ENCODE peak calls at places on chromosomes 7 and 10, in nine cellular contexts. O is right lobe of liver, Z is A549, L is GM10248, T is brain microvascular endothelial cell, E is WTC11, X is sigmoid colon, B is AG04449, V is choroid plexus epithelial cell. N is an unnamed sample.

GRCh38 chr7:143882611-143883078 is 19.3 kb downstream of the TCAF1 start:
- DNase-seq in O (peak; percentile 84), Z (no peak), L (peak; percentile 20), T (peak; percentile 22), E (peak; percentile 51), X (peak; percentile 86), B (no peak), V (peak; percentile 63), N (peak; percentile 40)

GRCh38 chr10:91090761-91091529 is 129.5 kb upstream of the PCGF5 start:
- DNase-seq in O (no peak), Z (no peak), L (no peak), T (peak; percentile 11), E (no peak), X (no peak), B (no peak), V (peak; percentile 61), N (no peak)

GRCh38 chr10:101566333-101567164 is 21.5 kb downstream of the POLL start:
- DNase-seq in O (no peak), Z (no peak), L (peak; percentile 65), T (no peak), E (peak; percentile 62), X (peak; percentile 42), B (no peak), V (peak; percentile 48), N (no peak)

GRCh38 chr7:23260371-23260770 is 13.8 kb downstream of the GPNMB start:
- DNase-seq in O (no peak), Z (no peak), L (no peak), T (no peak), E (no peak), X (no peak), B (no peak), V (no peak), N (no peak)

GRCh38 chr10:52004342-52004949 is 305.1 kb upstream of the CSTF2T start:
- DNase-seq in O (no peak), Z (peak; percentile 38), L (peak; percentile 35), T (peak; percentile 27), E (no peak), X (no peak), B (no peak), V (peak; percentile 76), N (peak; percentile 51)

GRCh38 chr7:355568-355967 is 65.6 kb downstream of the FOXL3 start:
- DNase-seq in O (no peak), Z (no peak), L (no peak), T (no peak), E (no peak), X (no peak), B (no peak), V (no peak), N (no peak)

GRCh38 chr7:81846398-81846797 is 76.6 kb upstream of the HGF start:
- DNase-seq in O (no peak), Z (no peak), L (no peak), T (peak; percentile 41), E (no peak), X (no peak), B (no peak), V (peak; percentile 88), N (peak; percentile 74)

GRCh38 chr10:73905256-73906018 is 5.5 kb upstream of the PLAU start:
- DNase-seq in O (no peak), Z (no peak), L (no peak), T (no peak), E (no peak), X (no peak), B (no peak), V (no peak), N (peak; percentile 22)

GRCh38 chr7:90726623-90727022 is 130.5 kb downstream of the CDK14 start:
- DNase-seq in O (peak; percentile 61), Z (no peak), L (no peak), T (peak; percentile 45), E (no peak), X (no peak), B (no peak), V (peak; percentile 65), N (peak; percentile 11)

GRCh38 chr7:132865766-132866531 is 215.9 kb downstream of the CHCHD3 start:
- DNase-seq in O (no peak), Z (no peak), L (no peak), T (peak; percentile 72), E (no peak), X (no peak), B (peak; percentile 17), V (peak; percentile 64), N (peak; percentile 48)

GRCh38 chr10:43899224-43899959 is 250.7 kb upstream of the ZNF32 start:
- DNase-seq in O (no peak), Z (no peak), L (no peak), T (no peak), E (no peak), X (no peak), B (no peak), V (no peak), N (no peak)

GRCh38 chr7:40757097-40757496 is 622.3 kb downstream of the SUGCT start:
- DNase-seq in O (no peak), Z (no peak), L (no peak), T (no peak), E (no peak), X (no peak), B (no peak), V (no peak), N (no peak)

GRCh38 chr10:49758249-49758930 is 3.7 kb downstream of the OGDHL start:
- DNase-seq in O (no peak), Z (no peak), L (no peak), T (no peak), E (no peak), X (no peak), B (no peak), V (no peak), N (no peak)

GRCh38 chr7:35728412-35729060 is 33.6 kb upstream of the HERPUD2 start:
- DNase-seq in O (no peak), Z (no peak), L (no peak), T (no peak), E (no peak), X (no peak), B (no peak), V (no peak), N (no peak)

GRCh38 chr10:63628526-63629362 is 107.5 kb downstream of the REEP3 start:
- DNase-seq in O (peak; percentile 61), Z (no peak), L (peak; percentile 58), T (peak; percentile 28), E (no peak), X (peak; percentile 87), B (no peak), V (peak; percentile 38), N (peak; percentile 65)

GRCh38 chr10:15244635-15245197 is 76.2 kb upstream of the NMT2 start:
- DNase-seq in O (no peak), Z (no peak), L (no peak), T (no peak), E (no peak), X (no peak), B (no peak), V (no peak), N (no peak)

GRCh38 chr10:15245530-15245929 is 77.0 kb upstream of the NMT2 start:
- DNase-seq in O (no peak), Z (no peak), L (no peak), T (no peak), E (peak; percentile 45), X (no peak), B (no peak), V (peak; percentile 28), N (no peak)
- TF ChIP-seq CTCF in O (no peak), Z (peak; percentile 25), L (peak; percentile 43), T (peak; percentile 68), E (peak; percentile 19), X (no peak), B (peak; percentile 30), V (peak; percentile 61), N (no peak)

GRCh38 chr10:84264611-84265141 is 19.8 kb downstream of the RGR start:
- DNase-seq in O (peak; percentile 68), Z (peak; percentile 69), L (peak; percentile 74), T (peak; percentile 71), E (peak; percentile 84), X (peak; percentile 75), B (no peak), V (peak; percentile 80), N (peak; percentile 66)

GRCh38 chr10:84265378-84265777 is 20.5 kb downstream of the RGR start:
- DNase-seq in O (no peak), Z (no peak), L (no peak), T (no peak), E (no peak), X (no peak), B (no peak), V (no peak), N (no peak)

GRCh38 chr10:84269773-84270172 is 24.9 kb downstream of the RGR start:
- DNase-seq in O (no peak), Z (no peak), L (no peak), T (peak; percentile 75), E (no peak), X (no peak), B (peak; percentile 64), V (peak; percentile 82), N (peak; percentile 69)

GRCh38 chr10:84270708-84271107 is 25.9 kb downstream of the RGR start:
- DNase-seq in O (no peak), Z (no peak), L (no peak), T (no peak), E (no peak), X (no peak), B (no peak), V (no peak), N (no peak)

GRCh38 chr10:84267503-84268126 is 22.8 kb downstream of the RGR start:
- DNase-seq in O (no peak), Z (peak; percentile 26), L (peak; percentile 50), T (peak; percentile 56), E (peak; percentile 86), X (no peak), B (no peak), V (peak; percentile 77), N (peak; percentile 81)
- TF ChIP-seq CTCF in O (peak; percentile 36), Z (peak; percentile 45), L (peak; percentile 53), T (peak; percentile 90), E (peak; percentile 41), X (no peak), B (peak; percentile 73), V (peak; percentile 93), N (peak; percentile 69)

GRCh38 chr7:42700376-42701327 is 211.2 kb downstream of the C7orf25 start:
- DNase-seq in O (no peak), Z (no peak), L (no peak), T (no peak), E (no peak), X (no peak), B (no peak), V (no peak), N (no peak)
- TF ChIP-seq CTCF in O (no peak), Z (no peak), L (no peak), T (no peak), E (no peak), X (no peak), B (no peak), V (peak; percentile 14), N (no peak)

DNA sequence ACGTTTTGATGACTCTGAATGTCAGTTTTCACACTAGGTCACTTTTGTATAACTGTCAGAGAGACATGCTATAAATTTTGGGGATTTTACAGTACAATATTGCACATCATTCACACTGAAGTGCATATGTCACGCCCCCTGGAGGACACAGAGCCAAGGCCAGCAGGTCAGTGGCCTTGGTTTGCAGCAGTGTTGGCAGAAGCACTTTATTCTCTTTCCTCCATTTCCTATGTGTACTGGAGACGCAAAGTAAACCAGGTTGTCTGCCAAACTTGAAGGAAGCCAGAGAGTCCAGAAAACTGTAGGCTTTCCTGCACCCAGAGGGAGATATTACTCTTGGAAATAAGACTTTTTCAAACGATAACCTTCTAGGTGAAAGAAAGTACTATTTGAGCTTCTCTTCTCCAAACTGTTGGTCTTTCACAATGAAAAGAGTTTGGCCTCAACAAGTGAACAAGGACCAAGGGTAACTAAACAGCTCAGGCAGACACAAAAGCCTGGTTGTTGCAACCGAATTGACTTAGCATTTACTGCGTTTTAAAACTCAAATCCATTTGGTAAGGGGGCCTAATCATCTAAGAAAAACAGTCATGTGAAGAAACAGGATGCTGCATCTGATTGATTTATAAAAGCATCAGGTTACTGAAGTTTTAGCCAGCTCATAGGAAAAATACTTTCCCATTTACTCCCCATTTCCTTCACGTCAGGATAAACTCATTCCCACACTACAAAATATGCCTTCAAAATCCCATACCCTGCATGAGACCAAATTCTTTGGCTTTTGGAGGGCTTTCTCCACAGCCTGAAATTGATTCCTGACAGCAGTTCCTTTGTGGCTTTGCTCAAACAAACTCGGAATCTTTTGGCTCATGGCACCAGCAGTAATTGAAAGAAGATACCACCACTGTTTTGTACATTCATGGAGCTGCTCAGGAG is 83.0 kb upstream of the SEC61G start:
- DNase-seq in O (peak; percentile 83), Z (no peak), L (no peak), T (peak; percentile 54), E (peak; percentile 46), X (no peak), B (peak; percentile 69), V (peak; percentile 67), N (peak; percentile 29)
- TF ChIP-seq CTCF in O (peak; percentile 62), Z (peak; percentile 43), L (peak; percentile 44), T (peak; percentile 68), E (peak; percentile 48), X (no peak), B (peak; percentile 5), V (peak; percentile 49), N (no peak)